ENCODE peak calls at places on chromosome 5, in nine cellular contexts. One of them, this sample, is unnamed.

GRCh38 chr5:107542428-107542827 is 128.3 kb downstream of the EFNA5 start:
- DNase-seq in T-helper 2 cell: no peak
- DNase-seq in AG09309: peak
- DNase-seq in posterior vena cava: peak
- DNase-seq in kidney epithelial cell: peak
- DNase-seq in HuH-7: peak
- DNase-seq in COR-L47: peak
- DNase-seq in anterior cingulate cortex: no peak
- DNase-seq in NCI-H187 treated with DMSO at 0.1 percent for 48 hours: no peak
- DNase-seq in this sample: peak

GRCh38 chr5:173028811-173029327 is 27.3 kb upstream of the CREBRF start:
- DNase-seq in T-helper 2 cell: no peak
- DNase-seq in AG09309: no peak
- DNase-seq in posterior vena cava: no peak
- DNase-seq in kidney epithelial cell: no peak
- DNase-seq in HuH-7: no peak
- DNase-seq in COR-L47: no peak
- DNase-seq in anterior cingulate cortex: no peak
- DNase-seq in NCI-H187 treated with DMSO at 0.1 percent for 48 hours: no peak
- DNase-seq in this sample: no peak

GRCh38 chr5:14724633-14725032 is 60.1 kb downstream of the OTULIN start:
- DNase-seq in T-helper 2 cell: no peak
- DNase-seq in AG09309: no peak
- DNase-seq in posterior vena cava: no peak
- DNase-seq in kidney epithelial cell: no peak
- DNase-seq in HuH-7: no peak
- DNase-seq in COR-L47: no peak
- DNase-seq in anterior cingulate cortex: no peak
- DNase-seq in NCI-H187 treated with DMSO at 0.1 percent for 48 hours: no peak
- DNase-seq in this sample: no peak

GRCh38 chr5:136073714-136074113 is 44.9 kb downstream of the TGFBI start:
- DNase-seq in T-helper 2 cell: no peak
- DNase-seq in AG09309: no peak
- DNase-seq in posterior vena cava: no peak
- DNase-seq in kidney epithelial cell: no peak
- DNase-seq in HuH-7: no peak
- DNase-seq in COR-L47: no peak
- DNase-seq in anterior cingulate cortex: no peak
- DNase-seq in NCI-H187 treated with DMSO at 0.1 percent for 48 hours: no peak
- DNase-seq in this sample: no peak

GRCh38 chr5:10648806-10649517 is 85.1 kb downstream of the ANKRD33B start:
- DNase-seq in T-helper 2 cell: no peak
- DNase-seq in AG09309: no peak
- DNase-seq in posterior vena cava: peak
- DNase-seq in kidney epithelial cell: no peak
- DNase-seq in HuH-7: no peak
- DNase-seq in COR-L47: no peak
- DNase-seq in anterior cingulate cortex: no peak
- DNase-seq in NCI-H187 treated with DMSO at 0.1 percent for 48 hours: no peak
- DNase-seq in this sample: no peak

GRCh38 chr5:105506692-105507277 is 1944.2 kb upstream of the NUDT12 start:
- DNase-seq in T-helper 2 cell: no peak
- DNase-seq in AG09309: no peak
- DNase-seq in posterior vena cava: no peak
- DNase-seq in kidney epithelial cell: no peak
- DNase-seq in HuH-7: peak
- DNase-seq in COR-L47: no peak
- DNase-seq in anterior cingulate cortex: no peak
- DNase-seq in NCI-H187 treated with DMSO at 0.1 percent for 48 hours: no peak
- DNase-seq in this sample: peak

GRCh38 chr5:1399737-1400136 is 45.5 kb downstream of the SLC6A3 start:
- DNase-seq in T-helper 2 cell: no peak
- DNase-seq in AG09309: no peak
- DNase-seq in posterior vena cava: no peak
- DNase-seq in kidney epithelial cell: no peak
- DNase-seq in HuH-7: no peak
- DNase-seq in COR-L47: no peak
- DNase-seq in anterior cingulate cortex: no peak
- DNase-seq in NCI-H187 treated with DMSO at 0.1 percent for 48 hours: no peak
- DNase-seq in this sample: no peak

GRCh38 chr5:170312666-170313065 is 15.1 kb upstream of the LCP2 start:
- DNase-seq in T-helper 2 cell: peak
- DNase-seq in AG09309: no peak
- DNase-seq in posterior vena cava: no peak
- DNase-seq in kidney epithelial cell: peak
- DNase-seq in HuH-7: no peak
- DNase-seq in COR-L47: no peak
- DNase-seq in anterior cingulate cortex: no peak
- DNase-seq in NCI-H187 treated with DMSO at 0.1 percent for 48 hours: no peak
- DNase-seq in this sample: peak

GRCh38 chr5:82855000-82855399 is 222.2 kb downstream of the TMEM167A start:
- DNase-seq in T-helper 2 cell: no peak
- DNase-seq in AG09309: no peak
- DNase-seq in posterior vena cava: no peak
- DNase-seq in kidney epithelial cell: no peak
- DNase-seq in HuH-7: no peak
- DNase-seq in COR-L47: no peak
- DNase-seq in anterior cingulate cortex: no peak
- DNase-seq in NCI-H187 treated with DMSO at 0.1 percent for 48 hours: no peak
- DNase-seq in this sample: no peak

GRCh38 chr5:16489322-16489791 is 23.8 kb upstream of the ZNF622 start:
- DNase-seq in T-helper 2 cell: no peak
- DNase-seq in AG09309: peak
- DNase-seq in posterior vena cava: no peak
- DNase-seq in kidney epithelial cell: no peak
- DNase-seq in HuH-7: no peak
- DNase-seq in COR-L47: peak
- DNase-seq in anterior cingulate cortex: no peak
- DNase-seq in NCI-H187 treated with DMSO at 0.1 percent for 48 hours: no peak
- DNase-seq in this sample: peak

GRCh38 chr5:55633574-55634203 is 78.4 kb downstream of the SLC38A9 start:
- DNase-seq in T-helper 2 cell: no peak
- DNase-seq in AG09309: no peak
- DNase-seq in posterior vena cava: no peak
- DNase-seq in kidney epithelial cell: no peak
- DNase-seq in HuH-7: no peak
- DNase-seq in COR-L47: no peak
- DNase-seq in anterior cingulate cortex: no peak
- DNase-seq in NCI-H187 treated with DMSO at 0.1 percent for 48 hours: no peak
- DNase-seq in this sample: no peak

GRCh38 chr5:31481531-31481930 is 50.4 kb downstream of the DROSHA start:
- DNase-seq in T-helper 2 cell: no peak
- DNase-seq in AG09309: no peak
- DNase-seq in posterior vena cava: no peak
- DNase-seq in kidney epithelial cell: no peak
- DNase-seq in HuH-7: no peak
- DNase-seq in COR-L47: no peak
- DNase-seq in anterior cingulate cortex: no peak
- DNase-seq in NCI-H187 treated with DMSO at 0.1 percent for 48 hours: no peak
- DNase-seq in this sample: no peak

GRCh38 chr5:99037668-99038067 is 108.9 kb upstream of the CHD1 start:
- DNase-seq in T-helper 2 cell: peak
- DNase-seq in AG09309: no peak
- DNase-seq in posterior vena cava: no peak
- DNase-seq in kidney epithelial cell: no peak
- DNase-seq in HuH-7: no peak
- DNase-seq in COR-L47: no peak
- DNase-seq in anterior cingulate cortex: no peak
- DNase-seq in NCI-H187 treated with DMSO at 0.1 percent for 48 hours: no peak
- DNase-seq in this sample: no peak

GRCh38 chr5:145834917-145835838 is at the start of gene PRELID2:
- DNase-seq in T-helper 2 cell: peak
- DNase-seq in AG09309: peak
- DNase-seq in posterior vena cava: peak
- DNase-seq in kidney epithelial cell: peak
- DNase-seq in HuH-7: peak
- DNase-seq in COR-L47: peak
- DNase-seq in anterior cingulate cortex: peak
- DNase-seq in NCI-H187 treated with DMSO at 0.1 percent for 48 hours: no peak
- DNase-seq in this sample: peak

GRCh38 chr5:154190652-154191304 is at the start of gene GALNT10:
- DNase-seq in T-helper 2 cell: peak
- DNase-seq in AG09309: no peak
- DNase-seq in posterior vena cava: peak
- DNase-seq in kidney epithelial cell: no peak
- DNase-seq in HuH-7: peak
- DNase-seq in COR-L47: peak
- DNase-seq in anterior cingulate cortex: peak
- DNase-seq in NCI-H187 treated with DMSO at 0.1 percent for 48 hours: no peak
- DNase-seq in this sample: peak

GRCh38 chr5:23445573-23445972 is 61.8 kb upstream of the PRDM9 start:
- DNase-seq in T-helper 2 cell: no peak
- DNase-seq in AG09309: no peak
- DNase-seq in posterior vena cava: no peak
- DNase-seq in kidney epithelial cell: no peak
- DNase-seq in HuH-7: no peak
- DNase-seq in COR-L47: no peak
- DNase-seq in anterior cingulate cortex: no peak
- DNase-seq in NCI-H187 treated with DMSO at 0.1 percent for 48 hours: no peak
- DNase-seq in this sample: peak

This sample was measured in MCF 10A.